ENCODE peak calls at places on chromosomes 2 and 18, in five cellular contexts. L, J, D, G and K are unnamed samples.

GRCh38 chr2:168574856-168575630 is 119.0 kb downstream of the CERS6 start:
- DNase-seq in L (no peak), J (no peak), D (no peak), G (no peak), K (no peak)

GRCh38 chr2:20523798-20524197 is 76.9 kb downstream of the RHOB start:
- DNase-seq in L (no peak), J (no peak), D (no peak), G (no peak), K (no peak)

GRCh38 chr2:158457092-158457825 is 507 bp downstream of the PKP4 start:
- DNase-seq in L (peak), J (peak), D (peak), G (peak), K (peak)

GRCh38 chr2:156537147-156537546 is 101.0 kb downstream of the GPD2 start:
- DNase-seq in L (no peak), J (no peak), D (no peak), G (no peak), K (no peak)

GRCh38 chr18:48356151-48356745 is 52.9 kb downstream of the ZBTB7C start:
- DNase-seq in L (no peak), J (no peak), D (no peak), G (no peak), K (no peak)

GRCh38 chr2:11133238-11133935 is 21.9 kb upstream of the SLC66A3 start:
- DNase-seq in L (no peak), J (no peak), D (no peak), G (no peak), K (no peak)

GRCh38 chr2:59754336-59754735 is 799.1 kb downstream of the BCL11A start:
- DNase-seq in L (no peak), J (no peak), D (no peak), G (no peak), K (no peak)

GRCh38 chr2:46248171-46248570 is 49.0 kb upstream of the EPAS1 start:
- DNase-seq in L (no peak), J (no peak), D (no peak), G (no peak), K (no peak)

GRCh38 chr2:119184512-119184911 is 26.0 kb upstream of the C1QL2 start:
- DNase-seq in L (no peak), J (no peak), D (no peak), G (no peak), K (no peak)

GRCh38 chr2:133264951-133265949 is 303.0 kb downstream of the NCKAP5 start:
- DNase-seq in L (no peak), J (peak), D (no peak), G (no peak), K (peak)

GRCh38 chr2:133266926-133267590 is 301.2 kb downstream of the NCKAP5 start:
- DNase-seq in L (no peak), J (no peak), D (no peak), G (no peak), K (no peak)

GRCh38 chr2:133266075-133266925 is 302.0 kb downstream of the NCKAP5 start:
- DNase-seq in L (no peak), J (no peak), D (no peak), G (no peak), K (no peak)

DNA sequence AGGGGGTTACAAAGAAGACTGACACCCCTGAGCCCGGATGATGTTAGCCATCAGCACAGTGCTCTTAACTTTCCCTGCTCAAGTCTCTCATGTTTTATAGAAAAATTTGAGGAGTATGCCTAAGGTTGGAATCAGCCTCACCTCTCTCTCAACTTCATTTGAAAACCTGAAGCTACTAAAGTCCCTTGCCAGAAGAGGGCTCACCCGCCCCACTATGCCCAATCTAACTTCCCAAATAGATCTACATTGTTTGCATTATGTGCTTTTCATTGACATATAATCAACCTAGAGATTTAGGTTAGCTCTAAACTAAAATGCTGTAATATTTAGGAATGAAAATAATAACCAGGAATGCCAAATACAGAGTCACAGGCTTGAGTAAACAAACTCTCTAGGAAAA is 305.4 kb downstream of the NCKAP5 start:
- DNase-seq in L (no peak), J (no peak), D (no peak), G (no peak), K (no peak)
- H3K27ac ChIP-seq in L (no peak), J (no peak), D (no peak), G (no peak), K (no peak)

GRCh38 chr2:85711578-85712060 is 17.5 kb downstream of the GNLY start:
- DNase-seq in L (no peak), J (no peak), D (no peak), G (no peak), K (no peak)
- H3K27ac ChIP-seq in L (no peak), J (peak), D (no peak), G (peak), K (peak)

DNA sequence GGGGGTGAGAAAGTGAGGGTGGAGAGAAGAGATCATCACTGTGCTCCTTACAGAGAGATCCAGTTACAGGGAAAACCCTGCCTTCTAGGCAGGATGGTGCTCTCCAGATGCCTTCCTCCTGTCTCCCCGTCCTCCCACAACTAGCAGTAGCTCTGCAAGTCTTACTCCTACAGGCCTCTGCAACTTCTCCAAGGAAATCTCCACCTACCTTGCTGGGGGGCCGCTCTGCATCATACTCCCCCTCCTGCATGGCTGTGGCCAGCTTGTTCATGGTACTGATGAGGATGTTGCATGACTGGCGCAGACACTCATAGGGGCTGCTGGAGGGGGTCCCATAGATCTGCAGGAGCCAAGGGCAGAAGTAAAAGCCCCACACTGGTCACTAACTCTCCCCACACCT is 14.1 kb downstream of the DCTN1 start:
- DNase-seq in L (no peak), J (no peak), D (no peak), G (no peak), K (no peak)
- H3K27ac ChIP-seq in L (no peak), J (no peak), D (no peak), G (no peak), K (no peak)

GRCh38 chr2:65425276-65425675 is 7.1 kb downstream of the SPRED2 start:
- DNase-seq in L (no peak), J (no peak), D (no peak), G (no peak), K (no peak)
- H3K27ac ChIP-seq in L (no peak), J (no peak), D (no peak), G (no peak), K (no peak)

GRCh38 chr18:22424564-22424963 is 6.8 kb upstream of the CTAGE1 start:
- DNase-seq in L (no peak), J (no peak), D (no peak), G (no peak), K (no peak)

GRCh38 chr18:22428672-22429071 is 11.0 kb upstream of the CTAGE1 start:
- DNase-seq in L (no peak), J (no peak), D (peak), G (no peak), K (no peak)

GRCh38 chr18:22429564-22429963 is 11.8 kb upstream of the CTAGE1 start:
- DNase-seq in L (no peak), J (no peak), D (no peak), G (no peak), K (no peak)

GRCh38 chr18:22432672-22433137 is 15.0 kb upstream of the CTAGE1 start:
- DNase-seq in L (no peak), J (no peak), D (peak), G (peak), K (no peak)

GRCh38 chr18:22427797-22428549 is 10.3 kb upstream of the CTAGE1 start:
- DNase-seq in L (no peak), J (no peak), D (no peak), G (no peak), K (no peak)
- H3K27ac ChIP-seq in L (no peak), J (no peak), D (no peak), G (no peak), K (no peak)

DNA sequence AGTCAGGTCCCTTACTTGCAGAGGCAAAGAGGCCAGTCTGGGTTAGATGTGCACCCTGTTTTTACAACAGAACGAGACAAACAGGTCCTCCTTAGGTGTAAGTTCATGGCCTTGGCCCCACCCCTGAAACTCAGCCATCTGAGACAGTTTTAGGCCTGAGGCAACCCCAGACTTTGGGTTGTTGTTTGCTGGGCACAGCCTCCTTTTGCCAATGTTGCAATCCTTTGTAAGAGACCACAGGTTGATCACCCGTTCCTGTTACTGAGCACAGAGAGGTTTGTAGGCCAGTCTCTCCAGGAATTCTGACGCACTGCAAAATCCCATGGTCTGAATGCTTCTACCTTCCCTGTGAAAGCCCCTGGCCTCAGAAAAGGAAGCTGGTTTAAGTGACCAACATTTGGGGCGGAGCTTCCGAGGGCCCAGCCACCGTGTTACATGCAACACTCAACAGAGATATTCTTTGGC is 15.5 kb upstream of the IL1RN start:
- DNase-seq in L (no peak), J (peak), D (peak), G (no peak), K (no peak)
- H3K27ac ChIP-seq in L (no peak), J (no peak), D (no peak), G (no peak), K (no peak)

GRCh38 chr2:110732422-110733413 is at the start of gene ACOXL:
- DNase-seq in L (no peak), J (peak), D (peak), G (no peak), K (peak)
- H3K27ac ChIP-seq in L (no peak), J (peak), D (no peak), G (no peak), K (peak)

GRCh38 chr2:3468296-3468988 is 50.9 kb downstream of the ADI1 start:
- DNase-seq in L (no peak), J (no peak), D (no peak), G (no peak), K (peak)

GRCh38 chr2:3466482-3466863 is 52.9 kb downstream of the ADI1 start:
- DNase-seq in L (no peak), J (no peak), D (no peak), G (no peak), K (no peak)

GRCh38 chr2:3466966-3467365 is 52.4 kb downstream of the ADI1 start:
- DNase-seq in L (no peak), J (no peak), D (no peak), G (no peak), K (peak)

GRCh38 chr2:3465844-3466481 is 53.4 kb downstream of the ADI1 start:
- DNase-seq in L (no peak), J (no peak), D (peak), G (no peak), K (no peak)

GRCh38 chr2:3467654-3468053 is 51.7 kb downstream of the ADI1 start:
- DNase-seq in L (no peak), J (no peak), D (no peak), G (no peak), K (no peak)
- H3K27ac ChIP-seq in L (no peak), J (no peak), D (no peak), G (no peak), K (no peak)

GRCh38 chr2:9614562-9614961 is 16.2 kb downstream of the YWHAQ start:
- DNase-seq in L (no peak), J (no peak), D (no peak), G (no peak), K (no peak)
- H3K27ac ChIP-seq in L (no peak), J (no peak), D (peak), G (no peak), K (no peak)

GRCh38 chr2:182360012-182360662 is 66.7 kb downstream of the PDE1A start:
- DNase-seq in L (no peak), J (peak), D (no peak), G (peak), K (no peak)
- H3K27ac ChIP-seq in L (no peak), J (no peak), D (no peak), G (no peak), K (peak)